ENCODE peak calls at places on chromosomes 4 and X, in five cellular contexts. T is hepatocyte, J is HepG2, G is mammary epithelial cell, C is HCT116. M is an unnamed sample.

GRCh38 chr4:101141855-101142254 is 205.5 kb downstream of the PPP3CA start:
- DNase-seq in T (no peak), J (no peak), G (no peak), C (no peak), M (no peak)

GRCh38 chrX:109959356-109959871 is 43.5 kb upstream of the TMEM164 start:
- DNase-seq in T (no peak), J (no peak), G (no peak), C (no peak), M (no peak)

GRCh38 chr4:61212788-61213187 is 12.7 kb downstream of the ADGRL3 start:
- DNase-seq in T (no peak), J (no peak), G (no peak), C (no peak), M (no peak)

GRCh38 chr4:165625281-165625680 is 246.5 kb downstream of the CPE start:
- DNase-seq in T (no peak), J (no peak), G (no peak), C (no peak), M (no peak)

GRCh38 chrX:71992711-71993110 is 82.1 kb downstream of the NHSL2 start:
- DNase-seq in T (no peak), J (no peak), G (no peak), C (no peak), M (no peak)

GRCh38 chrX:121028419-121028818 is 19.0 kb upstream of the GLUD2 start:
- DNase-seq in T (no peak), J (no peak), G (no peak), C (no peak), M (no peak)

GRCh38 chr4:183987529-183987946 is 82.4 kb downstream of the STOX2 start:
- DNase-seq in T (peak), J (no peak), G (peak), C (peak), M (peak)

GRCh38 chr4:73735231-73735630 is 5.1 kb upstream of the CXCL8 start:
- DNase-seq in T (no peak), J (no peak), G (peak), C (no peak), M (peak)

GRCh38 chr4:79467246-79467932 is 59.4 kb upstream of the GK2 start:
- DNase-seq in T (no peak), J (no peak), G (no peak), C (no peak), M (peak)

GRCh38 chr4:116400480-116400879 is 684.9 kb downstream of the TRAM1L1 start:
- DNase-seq in T (no peak), J (no peak), G (no peak), C (peak), M (peak)

GRCh38 chr4:140739971-140740370 is 16.2 kb downstream of the TBC1D9 start:
- DNase-seq in T (no peak), J (peak), G (no peak), C (no peak), M (peak)

GRCh38 chr4:145935253-145936141 is 3.1 kb downstream of the ZNF827 start:
- DNase-seq in T (peak), J (peak), G (no peak), C (no peak), M (no peak)

GRCh38 chr4:26509681-26510333 is 19.5 kb upstream of the CCKAR start:
- DNase-seq in T (no peak), J (no peak), G (no peak), C (no peak), M (peak)

GRCh38 chr4:61772116-61772515 is 572.0 kb downstream of the ADGRL3 start:
- DNase-seq in T (no peak), J (no peak), G (peak), C (no peak), M (peak)

GRCh38 chr4:140154572-140154891 is 548 bp upstream of the MAML3 start:
- DNase-seq in T (no peak), J (no peak), G (no peak), C (no peak), M (no peak)

GRCh38 chr4:175330652-175331051 is 412.5 kb downstream of the ADAM29 start:
- DNase-seq in T (no peak), J (no peak), G (peak), C (no peak), M (peak)

GRCh38 chr4:105741548-105741947 is 33.0 kb downstream of the GSTCD start:
- DNase-seq in T (no peak), J (no peak), G (no peak), C (no peak), M (peak)

GRCh38 chr4:140031706-140032105 is 122.3 kb downstream of the MAML3 start:
- DNase-seq in T (no peak), J (no peak), G (no peak), C (no peak), M (no peak)

GRCh38 chrX:70030242-70030823 is 19.4 kb downstream of the AWAT2 start:
- DNase-seq in T (peak), J (peak), G (peak), C (peak), M (peak)

GRCh38 chr4:124206779-124207605 is 505.5 kb downstream of the ANKRD50 start:
- DNase-seq in T (peak), J (no peak), G (no peak), C (no peak), M (peak)

GRCh38 chr4:119579823-119580222 is 48.8 kb downstream of the PDE5A start:
- DNase-seq in T (no peak), J (no peak), G (no peak), C (no peak), M (no peak)

GRCh38 chr4:187227907-187228699 is 504.4 kb upstream of the FAT1 start:
- DNase-seq in T (peak), J (no peak), G (peak), C (no peak), M (no peak)

GRCh38 chr4:87073570-87074470 is 139.0 kb downstream of the AFF1 start:
- DNase-seq in T (no peak), J (no peak), G (peak), C (no peak), M (peak)

GRCh38 chr4:147707892-147708672 is 23.8 kb upstream of the ARHGAP10 start:
- DNase-seq in T (peak), J (peak), G (peak), C (peak), M (peak)

GRCh38 chr4:105619193-105619931 is 66.9 kb downstream of the ARHGEF38 start:
- DNase-seq in T (peak), J (no peak), G (no peak), C (no peak), M (peak)

GRCh38 chr4:26022346-26022891 is 108.4 kb downstream of the SMIM20 start:
- DNase-seq in T (peak), J (peak), G (peak), C (no peak), M (peak)

GRCh38 chr4:150033109-150033508 is 45.1 kb upstream of the DCLK2 start:
- DNase-seq in T (no peak), J (no peak), G (no peak), C (no peak), M (no peak)

GRCh38 chr4:17561195-17561909 is 15.6 kb upstream of the LAP3 start:
- DNase-seq in T (no peak), J (no peak), G (peak), C (no peak), M (no peak)

GRCh38 chrX:24321741-24322395 is 8.0 kb upstream of the SUPT20HL2 start:
- DNase-seq in T (no peak), J (no peak), G (no peak), C (no peak), M (no peak)

GRCh38 chrX:95056901-95057300 is 1382.9 kb downstream of the FAM133A start:
- DNase-seq in T (no peak), J (no peak), G (peak), C (no peak), M (peak)

GRCh38 chr4:5456296-5456845 is 252.0 kb downstream of the EVC2 start:
- DNase-seq in T (no peak), J (no peak), G (no peak), C (no peak), M (no peak)

GRCh38 chrX:28659269-28659668 is 72.0 kb downstream of the IL1RAPL1 start:
- DNase-seq in T (no peak), J (no peak), G (no peak), C (no peak), M (no peak)

GRCh38 chrX:99795495-99795894 is 614.6 kb downstream of the PCDH19 start:
- DNase-seq in T (no peak), J (no peak), G (no peak), C (no peak), M (no peak)

GRCh38 chr4:3228881-3229280 is 20.1 kb upstream of the MSANTD1 start:
- DNase-seq in T (no peak), J (no peak), G (no peak), C (no peak), M (no peak)

GRCh38 chr4:148831945-148832344 is 389.7 kb upstream of the NR3C2 start:
- DNase-seq in T (no peak), J (no peak), G (peak), C (peak), M (peak)

GRCh38 chr4:147863111-147863747 is 131.3 kb downstream of the ARHGAP10 start:
- DNase-seq in T (no peak), J (no peak), G (no peak), C (no peak), M (no peak)

DNA sequence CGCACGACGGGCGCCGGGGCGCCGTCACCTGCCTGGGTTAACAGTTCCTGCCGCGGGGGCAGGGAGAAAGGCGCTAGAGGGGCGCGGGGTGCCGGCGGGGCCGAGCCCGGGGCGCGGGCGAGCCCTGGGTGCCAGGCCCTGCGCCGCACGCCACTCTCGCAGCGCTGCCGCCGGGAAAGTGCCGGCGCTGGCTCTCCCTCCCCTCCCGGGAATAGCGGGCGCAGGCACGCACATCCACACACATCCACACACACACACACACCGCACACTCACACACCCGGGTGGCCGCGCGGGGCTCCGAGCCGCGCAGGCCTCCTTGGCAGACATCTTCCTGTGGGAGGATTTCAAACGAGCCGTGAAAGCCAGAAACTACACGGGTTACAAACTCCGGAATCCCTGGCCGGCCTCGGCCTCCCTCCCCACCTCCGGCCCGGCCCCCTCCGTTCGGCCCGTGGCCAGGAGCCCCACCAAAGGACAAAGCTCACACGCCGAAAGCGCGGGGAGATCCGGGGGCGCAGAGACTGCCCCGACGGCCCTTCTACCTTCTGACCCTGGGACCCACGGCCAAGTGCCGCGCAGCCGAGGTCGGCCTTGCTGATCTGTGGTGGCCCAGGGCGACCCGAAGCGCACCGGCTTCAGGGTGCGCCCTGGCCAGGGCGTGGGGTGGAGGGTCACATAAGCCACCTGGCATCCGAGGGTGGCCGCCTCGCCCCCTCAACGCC is 92.3 kb downstream of the BCOR start:
- DNase-seq in T (no peak), J (no peak), G (no peak), C (no peak), M (no peak)
- TF ChIP-seq EZH2 in T (no peak), J (no peak), G (no peak), C (no peak), M (no peak)

GRCh38 chr4:20352172-20352431 is 100.4 kb downstream of the SLIT2 start:
- DNase-seq in T (no peak), J (no peak), G (no peak), C (no peak), M (no peak)
- H3K27ac ChIP-seq in T (no peak), J (no peak), G (no peak), C (no peak), M (no peak)

GRCh38 chrX:104921606-104922205 is 298.8 kb downstream of the TEX13A start:
- DNase-seq in T (no peak), J (no peak), G (peak), C (no peak), M (peak)
- H2AFZ ChIP-seq in T (no peak), J (no peak), G (peak), C (no peak), M (no peak)

GRCh38 chr4:98261291-98262271 is at the start of gene RAP1GDS1:
- DNase-seq in T (peak), J (peak), G (peak), C (peak), M (peak)
- TF ChIP-seq EZH2 in T (no peak), J (no peak), G (no peak), C (no peak), M (no peak)

GRCh38 chr4:41365726-41366125 is 109.0 kb downstream of the UCHL1 start:
- DNase-seq in T (no peak), J (no peak), G (no peak), C (no peak), M (no peak)

GRCh38 chr4:41362647-41363383 is 106.1 kb downstream of the UCHL1 start:
- DNase-seq in T (no peak), J (no peak), G (no peak), C (no peak), M (no peak)

GRCh38 chr4:41363384-41363981 is 106.8 kb downstream of the UCHL1 start:
- DNase-seq in T (no peak), J (no peak), G (no peak), C (no peak), M (peak)

GRCh38 chr4:41366911-41367517 is 110.3 kb downstream of the UCHL1 start:
- DNase-seq in T (no peak), J (no peak), G (peak), C (no peak), M (no peak)

DNA sequence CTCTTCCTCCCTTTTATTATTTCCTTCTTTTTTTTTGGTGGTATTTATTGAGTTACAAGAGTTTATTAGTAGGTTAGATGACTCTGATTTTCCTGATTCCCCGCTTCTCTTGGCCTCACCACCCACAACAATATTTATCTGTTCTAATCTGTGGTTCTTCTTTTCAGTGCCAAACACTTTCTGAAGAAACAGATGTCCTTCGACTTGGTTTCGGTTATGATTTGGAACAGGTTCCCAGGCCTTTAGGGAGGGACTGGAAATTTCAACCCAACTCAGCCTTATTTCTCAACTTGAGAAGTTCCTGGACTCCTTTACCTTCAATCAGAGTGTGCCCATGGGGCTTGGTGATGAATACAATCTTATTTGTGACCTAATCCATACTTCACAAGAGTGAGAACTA is 108.1 kb downstream of the UCHL1 start:
- DNase-seq in T (no peak), J (no peak), G (peak), C (no peak), M (no peak)
- H3K27ac ChIP-seq in T (no peak), J (no peak), G (no peak), C (no peak), M (no peak)

GRCh38 chr4:48195853-48196252 is 61.8 kb upstream of the TXK start:
- DNase-seq in T (no peak), J (no peak), G (no peak), C (no peak), M (no peak)
- H2AFZ ChIP-seq in T (no peak), J (no peak), G (no peak), C (no peak), M (no peak)

GRCh38 chr4:107721436-107722090 is 1.5 kb upstream of the PAPSS1 start:
- DNase-seq in T (peak), J (no peak), G (no peak), C (no peak), M (no peak)

GRCh38 chr4:107718351-107718965 is 1.6 kb downstream of the PAPSS1 start:
- DNase-seq in T (no peak), J (no peak), G (peak), C (no peak), M (no peak)

GRCh38 chr4:107719927-107720722 is at the start of gene PAPSS1:
- DNase-seq in T (peak), J (peak), G (peak), C (peak), M (peak)

DNA sequence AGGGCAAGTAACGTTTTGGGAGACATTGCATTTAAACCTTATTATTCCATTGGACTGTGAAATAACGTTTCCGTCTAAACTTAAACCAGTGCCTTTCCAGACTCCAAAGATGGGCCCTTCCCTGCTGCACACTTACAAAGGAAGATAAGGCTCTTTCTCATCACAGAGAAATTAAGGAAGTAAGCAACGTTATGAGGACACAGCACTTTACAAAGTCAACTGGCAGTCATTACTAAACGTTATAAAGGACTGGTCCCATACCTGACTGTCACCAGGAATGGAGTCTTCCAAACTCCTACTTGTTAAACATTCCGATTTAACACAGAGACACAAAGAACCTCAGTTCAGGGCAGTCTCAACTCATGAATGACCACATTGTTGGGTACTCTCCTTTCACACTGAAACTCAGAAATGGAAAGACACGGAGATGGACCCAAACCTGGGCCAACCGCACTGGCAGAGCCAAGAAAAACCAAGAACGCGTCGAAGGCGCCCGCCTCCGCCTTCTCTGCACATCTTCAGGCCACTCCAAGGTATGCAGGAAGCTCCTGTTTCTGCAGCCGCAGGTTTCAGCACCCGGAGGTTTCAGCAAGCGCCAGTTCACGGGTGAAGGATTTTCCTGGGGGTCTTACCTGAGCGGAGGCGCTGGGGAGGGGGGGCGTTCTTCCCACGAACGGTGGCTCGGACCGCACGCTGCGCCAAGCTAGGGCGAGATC is 665 bp downstream of the PAPSS1 start:
- DNase-seq in T (no peak), J (peak), G (peak), C (no peak), M (peak)
- TF ChIP-seq EZH2 in T (no peak), J (no peak), G (no peak), C (no peak), M (no peak)

GRCh38 chr4:53374777-53375258 is 2.6 kb upstream of the FIP1L1 start:
- DNase-seq in T (no peak), J (no peak), G (no peak), C (no peak), M (no peak)

GRCh38 chr4:53378171-53378482 is 686 bp downstream of the FIP1L1 start:
- DNase-seq in T (no peak), J (no peak), G (no peak), C (no peak), M (no peak)

GRCh38 chr4:53380221-53380620 is 2.8 kb downstream of the FIP1L1 start:
- DNase-seq in T (no peak), J (no peak), G (no peak), C (no peak), M (no peak)

GRCh38 chr4:53377319-53378170 is at the start of gene FIP1L1:
- DNase-seq in T (peak), J (peak), G (peak), C (peak), M (peak)

GRCh38 chr4:53376900-53377299 is 541 bp upstream of the FIP1L1 start:
- DNase-seq in T (no peak), J (no peak), G (no peak), C (no peak), M (no peak)
- H3K27ac ChIP-seq in T (peak), J (no peak), G (peak), C (no peak), M (no peak)